ENCODE peak calls at places on chromosome 5, in eight cellular contexts. C is heart left ventricle; P is A549; O is body of pancreas; B is CD8-positive, alpha-beta memory T cell; I is CD8-positive, alpha-beta T cell; N is RWPE1; X is thyroid gland. Y is an unnamed sample.

GRCh38 chr5:172868924-172869565 is 35.0 kb downstream of the ERGIC1 start:
- DNase-seq in C (peak; percentile 87), P (peak; percentile 93), O (peak; percentile 92), B (no peak), I (no peak), N (peak; percentile 75), X (peak; percentile 94), Y (no peak)

GRCh38 chr5:83927140-83927733 is 206.6 kb upstream of the HAPLN1 start:
- DNase-seq in C (no peak), P (peak; percentile 53), O (peak; percentile 58), B (peak; percentile 1), I (no peak), N (peak; percentile 57), X (peak; percentile 64), Y (peak; percentile 52)

GRCh38 chr5:76222318-76222717 is 139.1 kb downstream of the SV2C start:
- DNase-seq in C (no peak), P (no peak), O (no peak), B (no peak), I (no peak), N (no peak), X (no peak), Y (no peak)

GRCh38 chr5:105350406-105351140 is 1788.0 kb upstream of the NUDT12 start:
- DNase-seq in C (no peak), P (peak; percentile 0), O (no peak), B (no peak), I (no peak), N (no peak), X (no peak), Y (no peak)

GRCh38 chr5:110956280-110956912 is 115.1 kb upstream of the TSLP start:
- DNase-seq in C (no peak), P (no peak), O (no peak), B (no peak), I (no peak), N (no peak), X (no peak), Y (no peak)

GRCh38 chr5:139565411-139566305 is 4.5 kb downstream of the UBE2D2 start:
- DNase-seq in C (no peak), P (no peak), O (no peak), B (peak; percentile 12), I (peak; percentile 25), N (no peak), X (peak; percentile 71), Y (peak; percentile 32)

GRCh38 chr5:40976836-40977235 is 67.5 kb downstream of the C7 start:
- DNase-seq in C (no peak), P (no peak), O (no peak), B (no peak), I (no peak), N (no peak), X (no peak), Y (no peak)

GRCh38 chr5:160197341-160198147 is 31.8 kb upstream of the FABP6 start:
- DNase-seq in C (no peak), P (no peak), O (no peak), B (no peak), I (no peak), N (no peak), X (no peak), Y (no peak)

GRCh38 chr5:76582252-76583162 is 40.7 kb downstream of the F2RL2 start:
- DNase-seq in C (no peak), P (no peak), O (no peak), B (no peak), I (no peak), N (no peak), X (no peak), Y (peak; percentile 49)

GRCh38 chr5:112914584-112914983 is 7.4 kb downstream of the REEP5 start:
- DNase-seq in C (no peak), P (no peak), O (no peak), B (no peak), I (no peak), N (no peak), X (no peak), Y (peak; percentile 31)

GRCh38 chr5:132325691-132326090 is 31.5 kb downstream of the SLC22A4 start:
- DNase-seq in C (no peak), P (no peak), O (no peak), B (no peak), I (no peak), N (no peak), X (no peak), Y (no peak)

GRCh38 chr5:111931658-111932057 is 174.7 kb upstream of the NREP start:
- DNase-seq in C (no peak), P (no peak), O (no peak), B (no peak), I (no peak), N (no peak), X (no peak), Y (no peak)

GRCh38 chr5:63127054-63127453 is 548.4 kb downstream of the LRRC70 start:
- DNase-seq in C (no peak), P (no peak), O (no peak), B (no peak), I (no peak), N (peak; percentile 44), X (no peak), Y (no peak)

GRCh38 chr5:157750320-157750719 is 6.8 kb downstream of the LSM11 start:
- DNase-seq in C (no peak), P (no peak), O (no peak), B (no peak), I (no peak), N (peak; percentile 77), X (no peak), Y (no peak)

GRCh38 chr5:88675758-88676636 is 207.0 kb downstream of the MEF2C start:
- DNase-seq in C (no peak), P (peak; percentile 61), O (no peak), B (no peak), I (no peak), N (no peak), X (no peak), Y (peak; percentile 59)

GRCh38 chr5:148342371-148343048 is 7.2 kb downstream of the SPINK9 start:
- DNase-seq in C (no peak), P (no peak), O (no peak), B (no peak), I (no peak), N (no peak), X (no peak), Y (no peak)

GRCh38 chr5:64766105-64766504 is 2.4 kb downstream of the SREK1IP1 start:
- DNase-seq in C (no peak), P (no peak), O (no peak), B (no peak), I (no peak), N (peak; percentile 95), X (no peak), Y (no peak)

GRCh38 chr5:79070002-79070567 is 518 bp downstream of the BHMT2 start:
- DNase-seq in C (peak; percentile 61), P (no peak), O (peak; percentile 13), B (no peak), I (no peak), N (no peak), X (peak; percentile 47), Y (no peak)

GRCh38 chr5:34857161-34857560 is 18.2 kb downstream of the TTC23L start:
- DNase-seq in C (no peak), P (no peak), O (no peak), B (no peak), I (no peak), N (no peak), X (no peak), Y (no peak)

GRCh38 chr5:38796000-38796738 is 49.6 kb upstream of the OSMR start:
- DNase-seq in C (no peak), P (no peak), O (peak; percentile 40), B (no peak), I (no peak), N (no peak), X (peak; percentile 44), Y (no peak)

GRCh38 chr5:118008779-118009178 is 979.6 kb downstream of the DTWD2 start:
- DNase-seq in C (no peak), P (no peak), O (no peak), B (no peak), I (no peak), N (no peak), X (no peak), Y (no peak)

GRCh38 chr5:118006229-118006628 is 982.1 kb downstream of the DTWD2 start:
- DNase-seq in C (no peak), P (no peak), O (no peak), B (no peak), I (no peak), N (no peak), X (no peak), Y (no peak)

GRCh38 chr5:118007262-118007661 is 981.1 kb downstream of the DTWD2 start:
- DNase-seq in C (no peak), P (no peak), O (no peak), B (no peak), I (no peak), N (no peak), X (no peak), Y (no peak)

DNA sequence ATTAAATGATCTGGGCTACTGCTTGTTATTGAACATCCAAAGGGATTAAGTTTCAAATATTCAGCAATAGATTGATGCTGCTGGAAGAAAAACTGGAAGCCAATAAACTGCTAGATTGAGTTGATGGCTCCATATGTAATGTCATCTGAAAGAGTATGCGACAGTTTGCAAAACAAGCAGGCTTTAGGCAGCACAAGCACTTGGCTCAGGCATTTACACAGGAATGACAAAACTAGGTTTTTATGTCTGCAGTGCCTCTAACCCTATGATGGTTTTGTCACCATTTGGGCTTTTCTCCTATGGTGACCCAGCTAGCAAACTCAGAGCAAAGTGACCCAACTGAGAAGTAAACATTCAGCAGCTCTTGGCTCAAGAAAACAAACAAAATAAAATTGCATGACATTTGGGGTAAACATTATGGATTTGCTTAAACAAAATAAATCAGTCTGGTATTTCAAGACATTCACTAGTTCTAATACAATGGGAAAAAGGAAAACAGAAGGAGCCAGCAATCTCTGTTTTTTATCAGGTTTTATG is 978.5 kb downstream of the DTWD2 start:
- DNase-seq in C (no peak), P (no peak), O (no peak), B (no peak), I (no peak), N (no peak), X (no peak), Y (no peak)
- H3K27ac ChIP-seq in C (no peak overlapping the region), P (no peak overlapping the region), O (no peak overlapping the region), B (no peak overlapping the region), I (no peak overlapping the region), N (no peak overlapping the region), X (no peak overlapping the region), Y (no peak overlapping the region)

GRCh38 chr5:125928663-125929062 is 494.5 kb upstream of the GRAMD2B start:
- DNase-seq in C (no peak), P (no peak), O (no peak), B (no peak), I (no peak), N (peak; percentile 3), X (no peak), Y (no peak)
- H3K27ac ChIP-seq in C (no peak overlapping the region), P (no peak overlapping the region), O (no peak overlapping the region), B (no peak overlapping the region), I (no peak overlapping the region), N (no peak overlapping the region), X (no peak overlapping the region), Y (no peak overlapping the region)

DNA sequence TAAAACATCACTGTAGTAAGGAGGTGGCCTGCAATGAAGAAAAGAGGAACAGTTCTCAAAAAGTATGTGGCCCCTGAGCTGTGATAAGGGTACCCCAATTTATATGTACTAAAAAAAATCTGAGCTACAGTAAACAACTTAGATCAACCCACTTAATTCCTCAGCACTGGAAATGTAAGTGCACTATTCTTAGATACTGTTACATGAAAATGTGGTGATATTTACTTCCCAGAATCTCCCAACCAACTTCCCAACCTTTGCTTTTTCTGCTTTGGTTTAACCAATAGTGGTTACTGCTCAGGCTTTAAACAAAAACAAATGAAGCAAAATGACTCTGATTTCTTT is 114.8 kb downstream of the SEMA5A start:
- DNase-seq in C (no peak), P (no peak), O (no peak), B (no peak), I (no peak), N (no peak), X (no peak), Y (no peak)
- H3K27ac ChIP-seq in C (no peak overlapping the region), P (no peak overlapping the region), O (peak overlapping the region; percentile 15), B (no peak overlapping the region), I (no peak overlapping the region), N (no peak overlapping the region), X (no peak overlapping the region), Y (no peak overlapping the region)

GRCh38 chr5:144033481-144033880 is 137.0 kb downstream of the YIPF5 start:
- DNase-seq in C (no peak), P (no peak), O (no peak), B (no peak), I (no peak), N (no peak), X (no peak), Y (no peak)
- H3K27ac ChIP-seq in C (no peak overlapping the region), P (no peak overlapping the region), O (no peak overlapping the region), B (no peak overlapping the region), I (no peak overlapping the region), N (no peak overlapping the region), X (no peak overlapping the region), Y (no peak overlapping the region)